ENCODE peak calls at places on chromosomes 2 and 18, in nine cellular contexts. A is AG09319; Y is fibroblast of lung; O is NCI-H2081; D is CMK; K is mucosa of descending colon; L is activated CD4-positive, alpha-beta T cell treated with anti-CD3 and anti-CD28 coated beads, Interleukin-2, amount 10 ng/mL, durations not matched to agents 7 days and 5 days; J is neural progenitor cell; P is lower leg skin. N is an unnamed sample.

GRCh38 chr2:235495373-235496238 is 1.8 kb downstream of the AGAP1 start:
- DNase-seq in O (peak), Y (no peak), L (no peak), D (no peak), K (no peak), A (no peak), P (no peak), J (peak), N (no peak)

GRCh38 chr2:238847432-238847801 is 468 bp upstream of the TWIST2 start:
- DNase-seq in A (no peak), J (no peak), L (no peak), K (no peak), D (no peak), O (no peak), P (no peak), Y (no peak), N (no peak)

GRCh38 chr2:130353291-130354134 is 2.3 kb upstream of the PTPN18 start:
- DNase-seq in J (no peak), P (no peak), L (no peak), A (no peak), Y (no peak), K (peak), O (no peak), D (no peak), N (no peak)

GRCh38 chr18:45449761-45450227 is 165.5 kb upstream of the SLC14A2 start:
- DNase-seq in L (no peak), J (no peak), P (peak), A (peak), O (peak), D (no peak), K (peak), Y (peak), N (no peak)

GRCh38 chr2:62281661-62282060 is 85.7 kb downstream of the B3GNT2 start:
- DNase-seq in L (no peak), O (no peak), D (no peak), Y (no peak), K (no peak), A (no peak), J (no peak), P (no peak), N (no peak)

GRCh38 chr2:135159191-135159590 is 107.1 kb downstream of the RAB3GAP1 start:
- DNase-seq in D (no peak), A (no peak), L (no peak), O (no peak), Y (no peak), J (no peak), P (no peak), K (no peak), N (no peak)

GRCh38 chr2:85915606-85916303 is 27.0 kb upstream of the ST3GAL5 start:
- DNase-seq in K (no peak), A (no peak), P (no peak), D (no peak), J (no peak), Y (no peak), O (no peak), L (no peak), N (no peak)

GRCh38 chr2:75560022-75560767 is 544 bp downstream of the EVA1A start:
- DNase-seq in Y (peak), L (no peak), O (peak), P (no peak), D (no peak), A (no peak), K (no peak), J (peak), N (no peak)

GRCh38 chr2:136235451-136236418 is 117.8 kb upstream of the CXCR4 start:
- DNase-seq in D (no peak), L (no peak), O (no peak), K (no peak), A (no peak), Y (peak), P (no peak), J (no peak), N (no peak)

N was measured in iPS DF 19.7.